ENCODE peak calls at places on chromosomes 13 and 19, in four cellular contexts. N, K, G and C are unnamed samples.

GRCh38 chr13:38255600-38255999 is 94.1 kb upstream of the UFM1 start:
- DNase-seq in N (no peak), K (no peak), G (no peak), C (no peak)

GRCh38 chr19:49061445-49061844 is 3.2 kb downstream of the NTF4 start:
- DNase-seq in N (no peak), K (no peak), G (no peak), C (no peak)

GRCh38 chr13:32075150-32075851 is 43.7 kb downstream of the FRY start:
- DNase-seq in N (no peak), K (no peak), G (no peak), C (peak; percentile 80)

GRCh38 chr13:25136872-25137623 is 35.0 kb downstream of the AMER2 start:
- DNase-seq in N (no peak), K (no peak), G (no peak), C (no peak)

GRCh38 chr19:10505583-10506229 is 2.5 kb upstream of the KEAP1 start:
- DNase-seq in N (peak; percentile 90), K (no peak), G (peak; percentile 74), C (peak; percentile 60)

GRCh38 chr19:38849746-38850230 is at the start of gene HNRNPL:
- DNase-seq in N (peak; percentile 99), K (no peak), G (peak; percentile 97), C (no peak)

GRCh38 chr19:18760440-18761383 is 30.4 kb downstream of the COMP start:
- DNase-seq in N (no peak), K (no peak), G (no peak), C (no peak)

GRCh38 chr19:45607071-45608029 is 5.3 kb upstream of the GPR4 start:
- DNase-seq in N (peak; percentile 90), K (no peak), G (peak; percentile 68), C (peak; percentile 60)

GRCh38 chr19:46718157-46718933 is 1.4 kb upstream of the PRKD2 start:
- DNase-seq in N (peak; percentile 39), K (peak; percentile 69), G (no peak), C (no peak)

GRCh38 chr19:19259741-19260140 is 13.4 kb downstream of the TM6SF2 start:
- DNase-seq in N (peak; percentile 53), K (no peak), G (peak; percentile 84), C (peak; percentile 38)

GRCh38 chr19:3723883-3724282 is 15.7 kb downstream of the TJP3 start:
- DNase-seq in N (no peak), K (no peak), G (no peak), C (no peak)

GRCh38 chr19:3721900-3722442 is 13.8 kb downstream of the TJP3 start:
- DNase-seq in N (no peak), K (no peak), G (no peak), C (no peak)

GRCh38 chr19:3723110-3723488 is 14.9 kb downstream of the TJP3 start:
- DNase-seq in N (no peak), K (no peak), G (no peak), C (no peak)

GRCh38 chr19:3721131-3721899 is 13.1 kb downstream of the TJP3 start:
- DNase-seq in N (peak; percentile 99), K (no peak), G (peak; percentile 97), C (peak; percentile 59)

GRCh38 chr19:3722443-3723109 is 14.4 kb downstream of the TJP3 start:
- DNase-seq in N (peak; percentile 85), K (no peak), G (no peak), C (no peak)
- TF ChIP-seq CREM in N (no peak), K (no peak), G (no peak), C (no peak)

GRCh38 chr19:50377051-50377441 is 789 bp downstream of the NR1H2 start:
- DNase-seq in N (peak; percentile 90), K (no peak), G (peak; percentile 73), C (peak; percentile 12)
- TF ChIP-seq CREM in N (no peak), K (no peak), G (no peak), C (no peak)

GRCh38 chr13:93345061-93345460 is 118.5 kb downstream of the GPC6 start:
- DNase-seq in N (no peak), K (no peak), G (no peak), C (no peak)
- TF ChIP-seq CREM in N (no peak), K (no peak), G (no peak), C (no peak)

GRCh38 chr13:97914537-97914936 is 38.9 kb upstream of the IPO5 start:
- DNase-seq in N (no peak), K (no peak), G (no peak), C (no peak)

GRCh38 chr13:97912139-97912535 is 41.3 kb upstream of the IPO5 start:
- DNase-seq in N (no peak), K (no peak), G (no peak), C (no peak)

GRCh38 chr13:97913206-97913605 is 40.3 kb upstream of the IPO5 start:
- DNase-seq in N (no peak), K (no peak), G (no peak), C (no peak)

GRCh38 chr13:97911311-97912138 is 42.0 kb upstream of the IPO5 start:
- DNase-seq in N (peak; percentile 63), K (no peak), G (peak; percentile 22), C (peak; percentile 19)
- TF ChIP-seq CREM in N (no peak), K (no peak), G (no peak), C (no peak)

DNA sequence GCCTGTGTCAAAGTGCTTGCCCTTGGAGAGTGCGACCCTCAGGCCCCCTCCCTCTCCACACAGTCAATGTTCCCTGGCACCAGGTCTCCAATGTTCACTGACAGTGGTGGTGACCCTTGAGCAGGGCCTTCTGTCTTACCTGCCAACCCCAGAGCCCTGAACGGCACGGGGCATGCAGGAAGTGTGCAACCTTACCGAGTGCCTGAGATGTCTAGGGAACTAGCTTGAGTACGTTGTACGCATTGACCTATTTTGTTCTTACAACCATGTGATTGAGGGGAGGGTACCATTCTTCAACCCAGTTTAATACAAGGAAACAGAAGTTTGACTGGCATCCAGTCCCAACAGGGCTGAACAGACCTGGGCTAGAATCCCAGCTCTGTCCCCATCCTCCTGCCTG is 13.2 kb downstream of the MAG start:
- DNase-seq in N (no peak), K (no peak), G (no peak), C (no peak)
- TF ChIP-seq CREM in N (no peak), K (no peak), G (no peak), C (no peak)

DNA sequence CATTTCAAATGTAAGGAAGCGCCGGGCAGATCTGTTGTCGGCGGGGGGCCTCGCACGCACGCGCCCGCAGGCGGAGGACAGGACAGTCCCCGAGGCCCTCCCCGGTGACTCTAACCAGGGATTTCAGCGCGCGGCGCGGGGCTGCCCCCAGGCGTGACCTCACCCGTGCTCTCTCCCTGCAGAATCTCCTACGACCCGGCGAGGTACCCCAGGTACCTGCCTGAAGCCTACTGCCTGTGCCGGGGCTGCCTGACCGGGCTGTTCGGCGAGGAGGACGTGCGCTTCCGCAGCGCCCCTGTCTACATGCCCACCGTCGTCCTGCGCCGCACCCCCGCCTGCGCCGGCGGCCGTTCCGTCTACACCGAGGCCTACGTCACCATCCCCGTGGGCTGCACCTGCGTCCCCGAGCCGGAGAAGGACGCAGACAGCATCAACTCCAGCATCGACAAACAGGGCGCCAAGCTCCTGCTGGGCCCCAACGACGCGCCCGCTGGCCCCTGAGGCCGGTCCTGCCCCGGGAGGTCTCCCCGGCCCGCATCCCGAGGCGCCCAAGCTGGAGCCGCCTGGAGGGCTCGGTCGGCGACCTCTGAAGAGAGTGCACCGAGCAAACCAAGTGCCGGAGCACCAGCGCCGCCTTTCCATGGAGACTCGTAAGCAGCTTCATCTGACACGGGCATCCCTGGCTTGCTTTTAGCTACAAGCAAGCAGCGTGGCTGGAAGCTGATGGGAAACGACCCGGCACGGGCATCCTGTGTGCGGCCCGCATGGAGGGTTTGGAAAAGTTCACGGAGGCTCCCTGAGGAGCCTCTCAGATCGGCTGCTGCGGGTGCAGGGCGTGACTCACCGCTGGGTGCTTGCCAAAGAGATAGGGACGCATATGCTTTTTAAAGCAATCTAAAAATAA is 18.2 kb downstream of the IL17D start:
- DNase-seq in N (peak; percentile 62), K (no peak), G (peak; percentile 30), C (no peak)
- TF ChIP-seq CREM in N (no peak), K (no peak), G (no peak), C (no peak)